ENCODE peak calls at places on chromosomes 4 and X, in eight cellular contexts. L is GM23338, K is suprapubic skin, R is sigmoid colon, T is spleen, S is breast epithelium, Z is transverse colon, D is K562. M is an unnamed sample.
A peak's percentile ranks its signal among the peaks of the same experiment; 100 is the strongest.

GRCh38 chrX:16786791-16787735 is 797 bp downstream of the TXLNG start:
- DNase-seq in L (peak; percentile 33), K (no peak), R (peak; percentile 74), T (peak; percentile 91), S (no peak), Z (peak; percentile 38), D (peak; percentile 55), M (no peak)

GRCh38 chr4:29058519-29058918 is 1661.7 kb upstream of the PCDH7 start:
- DNase-seq in L (no peak), K (no peak), R (no peak), T (no peak), S (no peak), Z (no peak), D (no peak), M (no peak)

GRCh38 chr4:151692821-151693504 is 67.8 kb downstream of the GATB start:
- DNase-seq in L (no peak), K (no peak), R (no peak), T (no peak), S (no peak), Z (no peak), D (no peak), M (no peak)

GRCh38 chr4:123449362-123449761 is 52.8 kb downstream of the SPRY1 start:
- DNase-seq in L (no peak), K (no peak), R (no peak), T (no peak), S (no peak), Z (no peak), D (no peak), M (no peak)

GRCh38 chr4:52853351-52853750 is 8.8 kb upstream of the RASL11B start:
- DNase-seq in L (no peak), K (no peak), R (no peak), T (no peak), S (no peak), Z (no peak), D (no peak), M (no peak)

GRCh38 chrX:56797966-56798711 is 69.1 kb downstream of the NBDY start:
- DNase-seq in L (no peak), K (no peak), R (peak; percentile 56), T (peak; percentile 69), S (no peak), Z (peak; percentile 1), D (no peak), M (peak; percentile 64)

GRCh38 chrX:118115948-118116307 is 682 bp downstream of the KLHL13 start:
- DNase-seq in L (no peak), K (no peak), R (no peak), T (no peak), S (no peak), Z (no peak), D (no peak), M (no peak)

GRCh38 chr4:89216866-89217265 is 90.7 kb downstream of the GPRIN3 start:
- DNase-seq in L (no peak), K (no peak), R (no peak), T (no peak), S (no peak), Z (no peak), D (no peak), M (no peak)

GRCh38 chrX:8139713-8140112 is 31.4 kb downstream of the VCX2 start:
- DNase-seq in L (no peak), K (no peak), R (no peak), T (no peak), S (no peak), Z (no peak), D (no peak), M (no peak)

GRCh38 chrX:1401611-1402430 is 9.9 kb upstream of the SLC25A6 start:
- DNase-seq in L (no peak), K (no peak), R (peak; percentile 58), T (peak; percentile 67), S (no peak), Z (no peak), D (no peak), M (no peak)
- TF ChIP-seq POLR2AphosphoS5 in L (peak; percentile 19), K (no peak), R (no peak), T (no peak), S (no peak), Z (no peak), D (no peak), M (no peak)

GRCh38 chr4:113576947-113577678 is 184.4 kb downstream of the CAMK2D start:
- DNase-seq in L (no peak), K (no peak), R (no peak), T (no peak), S (no peak), Z (no peak), D (no peak), M (no peak)
- TF ChIP-seq CTCF in L (no peak), K (no peak), R (no peak), T (no peak), S (no peak), Z (no peak), D (no peak), M (no peak)

GRCh38 chr4:3305610-3306371 is 13.0 kb downstream of the RGS12 start:
- DNase-seq in L (no peak), K (peak; percentile 71), R (no peak), T (peak; percentile 65), S (no peak), Z (no peak), D (no peak), M (no peak)
- H3K4me3 ChIP-seq in L (no peak overlapping the region), K (no peak overlapping the region), R (no peak overlapping the region), T (no peak overlapping the region), S (no peak overlapping the region), Z (no peak overlapping the region), D (no peak overlapping the region), M (no peak overlapping the region)

GRCh38 chr4:4455199-4455865 is 68.4 kb downstream of the NSG1 start:
- DNase-seq in L (no peak), K (no peak), R (no peak), T (no peak), S (no peak), Z (peak; percentile 17), D (no peak), M (no peak)
- TF ChIP-seq POLR2AphosphoS5 in L (no peak), K (no peak), R (no peak), T (no peak), S (no peak), Z (no peak), D (no peak), M (no peak)

DNA sequence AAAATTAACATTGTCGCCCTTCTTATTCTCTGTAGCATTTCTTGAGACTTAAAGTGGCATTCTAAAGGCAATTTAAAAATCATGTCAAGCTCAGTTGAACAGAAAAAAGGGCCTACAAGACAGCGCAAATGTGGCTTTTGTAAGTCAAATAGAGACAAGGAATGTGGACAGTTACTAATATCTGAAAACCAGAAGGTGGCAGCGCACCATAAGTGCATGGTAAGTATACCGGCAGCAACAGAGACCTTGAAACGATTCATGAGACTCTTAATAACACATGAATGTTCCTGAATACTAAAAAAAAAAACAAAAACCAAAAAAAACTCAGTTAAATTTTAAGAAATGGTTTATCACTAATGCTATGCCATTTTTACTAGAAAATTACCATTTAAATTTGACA is 82.4 kb upstream of the HPRT1 start:
- DNase-seq in L (no peak), K (no peak), R (no peak), T (no peak), S (no peak), Z (no peak), D (no peak), M (no peak)
- TF ChIP-seq CTCF in L (peak; percentile 20), K (no peak), R (no peak), T (no peak), S (no peak), Z (no peak), D (peak; percentile 33), M (no peak)

GRCh38 chr4:165905405-165906027 is 32.5 kb downstream of the TLL1 start:
- DNase-seq in L (no peak), K (no peak), R (no peak), T (no peak), S (no peak), Z (no peak), D (no peak), M (no peak)

GRCh38 chr4:165915215-165915614 is 42.2 kb downstream of the TLL1 start:
- DNase-seq in L (no peak), K (no peak), R (no peak), T (no peak), S (no peak), Z (no peak), D (no peak), M (no peak)

GRCh38 chr4:165906272-165906671 is 33.2 kb downstream of the TLL1 start:
- DNase-seq in L (no peak), K (no peak), R (no peak), T (no peak), S (no peak), Z (no peak), D (no peak), M (no peak)

GRCh38 chr4:165909947-165910346 is 36.9 kb downstream of the TLL1 start:
- DNase-seq in L (no peak), K (no peak), R (no peak), T (no peak), S (no peak), Z (no peak), D (no peak), M (no peak)
- H3K4me3 ChIP-seq in L (no peak overlapping the region), K (no peak overlapping the region), R (no peak overlapping the region), T (no peak overlapping the region), S (no peak overlapping the region), Z (no peak overlapping the region), D (no peak overlapping the region), M (no peak overlapping the region)

GRCh38 chrX:78024349-78025108 is 55.1 kb upstream of the PGAM4 start:
- DNase-seq in L (peak; percentile 51), K (no peak), R (no peak), T (no peak), S (no peak), Z (peak; percentile 69), D (peak; percentile 38), M (no peak)

GRCh38 chrX:78019586-78020483 is 50.4 kb upstream of the PGAM4 start:
- DNase-seq in L (no peak), K (no peak), R (no peak), T (no peak), S (no peak), Z (no peak), D (no peak), M (no peak)
- TF ChIP-seq POLR2AphosphoS5 in L (no peak), K (no peak), R (no peak), T (no peak), S (no peak), Z (no peak), D (peak; percentile 26), M (no peak)

GRCh38 chr4:139655116-139655515 is 10.5 kb upstream of the MGST2 start:
- DNase-seq in L (no peak), K (no peak), R (no peak), T (no peak), S (peak; percentile 37), Z (no peak), D (no peak), M (no peak)
- TF ChIP-seq CTCF in L (peak; percentile 55), K (no peak), R (no peak), T (peak; percentile 25), S (no peak), Z (no peak), D (peak; percentile 49), M (peak; percentile 19)

GRCh38 chrX:154458954-154459829 is 1.1 kb downstream of the PLXNA3 start:
- DNase-seq in L (no peak), K (no peak), R (no peak), T (no peak), S (no peak), Z (peak; percentile 53), D (no peak), M (no peak)
- H3K4me3 ChIP-seq in L (peak overlapping the region; percentile 59), K (peak overlapping the region; percentile 62), R (peak overlapping the region; percentile 59), T (peak overlapping the region; percentile 52), S (peak overlapping the region; percentile 61), Z (peak overlapping the region; percentile 78), D (peak overlapping the region; percentile 59), M (peak overlapping the region; percentile 60)